ENCODE peak calls at places on chromosomes 4 and X, in eight cellular contexts. One of them, this sample, is unnamed.
A peak's percentile ranks its signal among the peaks of the same experiment; 100 is the strongest.

GRCh38 chrX:106247162-106247561 is 79.1 kb downstream of the PWWP3B start:
- DNase-seq in foreskin fibroblast: peak; percentile 19
- DNase-seq in Daoy: peak; percentile 9
- DNase-seq in hypothalamus: no peak
- DNase-seq in chondrocyte: no peak
- DNase-seq in nephron progenitor cell: no peak
- DNase-seq in CD4-positive, alpha-beta T cell: no peak
- DNase-seq in H54: no peak
- DNase-seq in this sample: no peak

GRCh38 chr4:125762537-125762936 is 447.8 kb downstream of the FAT4 start:
- DNase-seq in foreskin fibroblast: no peak
- DNase-seq in Daoy: no peak
- DNase-seq in hypothalamus: no peak
- DNase-seq in chondrocyte: no peak
- DNase-seq in nephron progenitor cell: no peak
- DNase-seq in CD4-positive, alpha-beta T cell: no peak
- DNase-seq in H54: no peak
- DNase-seq in this sample: no peak

GRCh38 chr4:1597021-1597931 is 86.8 kb downstream of the FAM53A start:
- DNase-seq in foreskin fibroblast: no peak
- DNase-seq in Daoy: no peak
- DNase-seq in hypothalamus: no peak
- DNase-seq in chondrocyte: peak; percentile 66
- DNase-seq in nephron progenitor cell: no peak
- DNase-seq in CD4-positive, alpha-beta T cell: no peak
- DNase-seq in H54: no peak
- DNase-seq in this sample: no peak

GRCh38 chr4:155543126-155543765 is 123.4 kb upstream of the GUCY1A1 start:
- DNase-seq in foreskin fibroblast: peak; percentile 71
- DNase-seq in Daoy: peak; percentile 57
- DNase-seq in hypothalamus: no peak
- DNase-seq in chondrocyte: no peak
- DNase-seq in nephron progenitor cell: no peak
- DNase-seq in CD4-positive, alpha-beta T cell: no peak
- DNase-seq in H54: peak; percentile 2
- DNase-seq in this sample: peak; percentile 33

GRCh38 chr4:171340282-171340681 is 472.9 kb upstream of the GALNTL6 start:
- DNase-seq in foreskin fibroblast: no peak
- DNase-seq in Daoy: no peak
- DNase-seq in hypothalamus: no peak
- DNase-seq in chondrocyte: no peak
- DNase-seq in nephron progenitor cell: no peak
- DNase-seq in CD4-positive, alpha-beta T cell: no peak
- DNase-seq in H54: no peak
- DNase-seq in this sample: no peak

GRCh38 chr4:16591867-16592266 is 306.6 kb downstream of the LDB2 start:
- DNase-seq in foreskin fibroblast: no peak
- DNase-seq in Daoy: no peak
- DNase-seq in hypothalamus: no peak
- DNase-seq in chondrocyte: no peak
- DNase-seq in nephron progenitor cell: no peak
- DNase-seq in CD4-positive, alpha-beta T cell: no peak
- DNase-seq in H54: no peak
- DNase-seq in this sample: no peak

GRCh38 chrX:40933132-40934078 is 151.8 kb upstream of the USP9X start:
- DNase-seq in foreskin fibroblast: peak; percentile 50
- DNase-seq in Daoy: peak; percentile 35
- DNase-seq in hypothalamus: no peak
- DNase-seq in chondrocyte: no peak
- DNase-seq in nephron progenitor cell: no peak
- DNase-seq in CD4-positive, alpha-beta T cell: no peak
- DNase-seq in H54: no peak
- DNase-seq in this sample: peak; percentile 64

GRCh38 chr4:163194593-163194992 is 27.9 kb upstream of the NAF1 start:
- DNase-seq in foreskin fibroblast: no peak
- DNase-seq in Daoy: no peak
- DNase-seq in hypothalamus: no peak
- DNase-seq in chondrocyte: no peak
- DNase-seq in nephron progenitor cell: no peak
- DNase-seq in CD4-positive, alpha-beta T cell: no peak
- DNase-seq in H54: no peak
- DNase-seq in this sample: no peak

GRCh38 chr4:5993876-5994811 is 24.1 kb downstream of the C4orf50 start:
- DNase-seq in foreskin fibroblast: no peak
- DNase-seq in Daoy: peak; percentile 41
- DNase-seq in hypothalamus: no peak
- DNase-seq in chondrocyte: no peak
- DNase-seq in nephron progenitor cell: no peak
- DNase-seq in CD4-positive, alpha-beta T cell: no peak
- DNase-seq in H54: no peak
- DNase-seq in this sample: no peak

GRCh38 chr4:87118826-87119225 is 101.6 kb downstream of the KLHL8 start:
- DNase-seq in foreskin fibroblast: no peak
- DNase-seq in Daoy: peak; percentile 26
- DNase-seq in hypothalamus: no peak
- DNase-seq in chondrocyte: no peak
- DNase-seq in nephron progenitor cell: no peak
- DNase-seq in CD4-positive, alpha-beta T cell: no peak
- DNase-seq in H54: no peak
- DNase-seq in this sample: peak; percentile 89

GRCh38 chr4:71231073-71231752 is 107.6 kb upstream of the SLC4A4 start:
- DNase-seq in foreskin fibroblast: peak; percentile 16
- DNase-seq in Daoy: no peak
- DNase-seq in hypothalamus: peak; percentile 20
- DNase-seq in chondrocyte: no peak
- DNase-seq in nephron progenitor cell: peak; percentile 6
- DNase-seq in CD4-positive, alpha-beta T cell: no peak
- DNase-seq in H54: no peak
- DNase-seq in this sample: no peak

GRCh38 chr4:177367336-177367735 is 57.7 kb downstream of the NEIL3 start:
- DNase-seq in foreskin fibroblast: no peak
- DNase-seq in Daoy: no peak
- DNase-seq in hypothalamus: no peak
- DNase-seq in chondrocyte: no peak
- DNase-seq in nephron progenitor cell: no peak
- DNase-seq in CD4-positive, alpha-beta T cell: no peak
- DNase-seq in H54: no peak
- DNase-seq in this sample: no peak

GRCh38 chr4:152682143-152682542 is 2.3 kb upstream of the TMEM154 start:
- DNase-seq in foreskin fibroblast: no peak
- DNase-seq in Daoy: no peak
- DNase-seq in hypothalamus: no peak
- DNase-seq in chondrocyte: no peak
- DNase-seq in nephron progenitor cell: no peak
- DNase-seq in CD4-positive, alpha-beta T cell: no peak
- DNase-seq in H54: no peak
- DNase-seq in this sample: no peak

GRCh38 chr4:184688447-184688846 is 38.9 kb downstream of the PRIMPOL start:
- DNase-seq in foreskin fibroblast: peak; percentile 95
- DNase-seq in Daoy: peak; percentile 86
- DNase-seq in hypothalamus: no peak
- DNase-seq in chondrocyte: no peak
- DNase-seq in nephron progenitor cell: no peak
- DNase-seq in CD4-positive, alpha-beta T cell: no peak
- DNase-seq in H54: peak; percentile 62
- DNase-seq in this sample: peak; percentile 31

GRCh38 chr4:5804656-5805055 is 88.2 kb downstream of the CRMP1 start:
- DNase-seq in foreskin fibroblast: no peak
- DNase-seq in Daoy: no peak
- DNase-seq in hypothalamus: no peak
- DNase-seq in chondrocyte: no peak
- DNase-seq in nephron progenitor cell: no peak
- DNase-seq in CD4-positive, alpha-beta T cell: no peak
- DNase-seq in H54: no peak
- DNase-seq in this sample: no peak

GRCh38 chr4:173489514-173489913 is 40.5 kb downstream of the HAND2 start:
- DNase-seq in foreskin fibroblast: peak; percentile 65
- DNase-seq in Daoy: peak; percentile 6
- DNase-seq in hypothalamus: no peak
- DNase-seq in chondrocyte: no peak
- DNase-seq in nephron progenitor cell: no peak
- DNase-seq in CD4-positive, alpha-beta T cell: no peak
- DNase-seq in H54: no peak
- DNase-seq in this sample: peak; percentile 48

GRCh38 chr4:160631044-160631443 is 1528.2 kb downstream of the RAPGEF2 start:
- DNase-seq in foreskin fibroblast: no peak
- DNase-seq in Daoy: no peak
- DNase-seq in hypothalamus: no peak
- DNase-seq in chondrocyte: no peak
- DNase-seq in nephron progenitor cell: no peak
- DNase-seq in CD4-positive, alpha-beta T cell: no peak
- DNase-seq in H54: no peak
- DNase-seq in this sample: no peak

GRCh38 chrX:85569691-85570090 is 190.2 kb upstream of the POF1B start:
- DNase-seq in foreskin fibroblast: no peak
- DNase-seq in Daoy: no peak
- DNase-seq in hypothalamus: no peak
- DNase-seq in chondrocyte: no peak
- DNase-seq in nephron progenitor cell: no peak
- DNase-seq in CD4-positive, alpha-beta T cell: no peak
- DNase-seq in H54: no peak
- DNase-seq in this sample: no peak

This sample was measured in SJSA1.